ENCODE peak calls at places on chromosomes 11 and 22, in seven cellular contexts. Y is Peyer's patch; E is ovary; N is spleen; D is CD4-positive, alpha-beta memory T cell; B is mesenchymal stem cell; O is Karpas-422. F is an unnamed sample.
A peak's percentile ranks its signal among the peaks of the same experiment; 100 is the strongest.

GRCh38 chr22:17547995-17548755 is 15.1 kb upstream of the SLC25A18 start:
- DNase-seq in N (no peak), D (no peak), O (no peak), E (no peak), Y (no peak), B (no peak), F (no peak)

GRCh38 chr22:21917206-21917958 is 35.3 kb downstream of the PPM1F start:
- DNase-seq in N (no peak), E (peak; percentile 56), D (no peak), B (no peak), O (no peak), Y (no peak), F (no peak)

GRCh38 chr11:121416909-121417567 is 35.1 kb upstream of the SORL1 start:
- DNase-seq in E (peak; percentile 77), Y (peak; percentile 49), N (peak; percentile 90), O (no peak), B (peak; percentile 39), D (peak; percentile 72), F (peak; percentile 93)

GRCh38 chr22:40281717-40282116 is 64.6 kb upstream of the ADSL start:
- DNase-seq in B (no peak), E (no peak), O (no peak), Y (no peak), D (no peak), N (no peak), F (no peak)

GRCh38 chr11:72631806-72632731 is 42.2 kb downstream of the PDE2A start:
- DNase-seq in E (no peak), B (peak; percentile 49), N (peak; percentile 86), Y (no peak), D (no peak), O (no peak), F (no peak)

GRCh38 chr11:115901069-115901468 is 396.9 kb upstream of the CADM1 start:
- DNase-seq in D (no peak), O (no peak), B (no peak), N (no peak), E (no peak), Y (no peak), F (no peak)

GRCh38 chr11:70246196-70246595 is 24.3 kb upstream of the PPFIA1 start:
- DNase-seq in O (no peak), Y (no peak), N (no peak), E (no peak), B (peak; percentile 12), D (no peak), F (no peak)

GRCh38 chr11:68934666-68935065 is 31.0 kb downstream of the IGHMBP2 start:
- DNase-seq in O (no peak), D (no peak), E (no peak), N (peak; percentile 33), Y (no peak), B (no peak), F (no peak)

GRCh38 chr11:11036185-11037161 is 178.6 kb upstream of the ZBED5 start:
- DNase-seq in E (no peak), N (no peak), D (peak; percentile 50), O (peak; percentile 85), Y (no peak), B (peak; percentile 52), F (no peak)

GRCh38 chr11:14422052-14422813 is 63.2 kb upstream of the RRAS2 start:
- DNase-seq in N (peak; percentile 81), Y (peak; percentile 42), E (peak; percentile 87), O (no peak), B (peak; percentile 96), D (no peak), F (peak; percentile 78)

GRCh38 chr11:63680842-63681207 is 475 bp upstream of the RTN3 start:
- DNase-seq in E (peak; percentile 32), O (peak; percentile 63), B (no peak), N (no peak), Y (no peak), D (peak; percentile 47), F (no peak)

GRCh38 chr11:95242202-95242989 is 11.4 kb upstream of the SESN3 start:
- DNase-seq in Y (no peak), E (no peak), B (no peak), D (no peak), N (no peak), O (peak; percentile 72), F (no peak)

GRCh38 chr11:118790357-118791014 is 478 bp downstream of the DDX6 start:
- DNase-seq in Y (peak; percentile 75), E (peak; percentile 73), O (peak; percentile 66), D (peak; percentile 69), B (peak; percentile 76), N (peak; percentile 93), F (peak; percentile 45)

GRCh38 chr22:29830585-29830984 is 7.5 kb downstream of the ASCC2 start:
- DNase-seq in E (no peak), D (no peak), O (no peak), N (no peak), Y (no peak), B (no peak), F (no peak)

GRCh38 chr22:37079668-37080171 is 28.2 kb downstream of the KCTD17 start:
- DNase-seq in N (peak; percentile 83), D (peak; percentile 98), O (no peak), E (no peak), B (peak; percentile 61), Y (peak; percentile 67), F (no peak)

GRCh38 chr11:12275818-12276217 is 101.6 kb upstream of the PARVA start:
- DNase-seq in B (no peak), O (no peak), Y (no peak), D (no peak), N (no peak), E (no peak), F (no peak)

GRCh38 chr22:41831383-41831782 is 1.5 kb upstream of the SREBF2 start:
- DNase-seq in B (peak; percentile 37), N (no peak), Y (no peak), O (peak; percentile 54), D (no peak), E (no peak), F (no peak)

GRCh38 chr11:1055990-1056771 is 18.5 kb upstream of the MUC2 start:
- DNase-seq in B (no peak), D (no peak), E (peak; percentile 10), N (peak; percentile 67), Y (no peak), O (no peak), F (no peak)

GRCh38 chr11:29321293-29322132 is 695.3 kb downstream of the KCNA4 start:
- DNase-seq in E (no peak), N (no peak), Y (no peak), D (no peak), O (no peak), B (no peak), F (no peak)

GRCh38 chr22:31055322-31056159 is 25.6 kb upstream of the SMTN start:
- DNase-seq in B (peak; percentile 99), D (no peak), Y (peak; percentile 38), O (no peak), N (no peak), E (peak; percentile 90), F (peak; percentile 90)

GRCh38 chr11:66607126-66607834 is 9.2 kb upstream of the RBM14 start:
- DNase-seq in B (no peak), N (no peak), D (no peak), O (no peak), Y (no peak), E (peak; percentile 86), F (peak; percentile 40)

GRCh38 chr11:44763111-44763820 is 36.5 kb downstream of the TSPAN18 start:
- DNase-seq in O (no peak), D (no peak), N (no peak), B (peak; percentile 77), E (no peak), Y (no peak), F (no peak)
- H3K4me1 ChIP-seq in O (no peaks in the 10 kb centered on the region), D (no peaks in the 10 kb centered on the region), N (peaks cover 3% of the 10 kb centered on the region), B (peaks cover 22% of the 10 kb centered on the region), E (peaks cover 19% of the 10 kb centered on the region), Y (peaks cover 15% of the 10 kb centered on the region), F (peaks cover 39% of the 10 kb centered on the region)

GRCh38 chr11:114621072-114621471 is 25.5 kb upstream of the NXPE4 start:
- DNase-seq in D (no peak), N (no peak), B (no peak), E (no peak), O (no peak), Y (no peak), F (no peak)
- H3K9me3 ChIP-seq in D (no peaks in the 10 kb centered on the region), N (peaks cover 9% of the 10 kb centered on the region), B (peaks cover 13% of the 10 kb centered on the region), E (no peaks in the 10 kb centered on the region), O (no peaks in the 10 kb centered on the region), Y (no peaks in the 10 kb centered on the region), F (no peaks in the 10 kb centered on the region)

GRCh38 chr22:42909363-42910058 is 52.4 kb upstream of the ARFGAP3 start:
- DNase-seq in O (no peak), E (no peak), Y (no peak), D (no peak), B (no peak), N (no peak), F (no peak)

GRCh38 chr22:42908082-42908746 is 51.1 kb upstream of the ARFGAP3 start:
- DNase-seq in O (no peak), D (no peak), B (no peak), N (no peak), Y (no peak), E (no peak), F (no peak)

GRCh38 chr22:42905702-42906183 is 48.7 kb upstream of the ARFGAP3 start:
- DNase-seq in N (no peak), B (no peak), O (no peak), Y (no peak), D (no peak), E (peak; percentile 60), F (peak; percentile 60)

GRCh38 chr22:42906605-42907338 is 49.7 kb upstream of the ARFGAP3 start:
- DNase-seq in Y (no peak), O (no peak), D (no peak), E (peak; percentile 72), N (no peak), B (no peak), F (no peak)

DNA sequence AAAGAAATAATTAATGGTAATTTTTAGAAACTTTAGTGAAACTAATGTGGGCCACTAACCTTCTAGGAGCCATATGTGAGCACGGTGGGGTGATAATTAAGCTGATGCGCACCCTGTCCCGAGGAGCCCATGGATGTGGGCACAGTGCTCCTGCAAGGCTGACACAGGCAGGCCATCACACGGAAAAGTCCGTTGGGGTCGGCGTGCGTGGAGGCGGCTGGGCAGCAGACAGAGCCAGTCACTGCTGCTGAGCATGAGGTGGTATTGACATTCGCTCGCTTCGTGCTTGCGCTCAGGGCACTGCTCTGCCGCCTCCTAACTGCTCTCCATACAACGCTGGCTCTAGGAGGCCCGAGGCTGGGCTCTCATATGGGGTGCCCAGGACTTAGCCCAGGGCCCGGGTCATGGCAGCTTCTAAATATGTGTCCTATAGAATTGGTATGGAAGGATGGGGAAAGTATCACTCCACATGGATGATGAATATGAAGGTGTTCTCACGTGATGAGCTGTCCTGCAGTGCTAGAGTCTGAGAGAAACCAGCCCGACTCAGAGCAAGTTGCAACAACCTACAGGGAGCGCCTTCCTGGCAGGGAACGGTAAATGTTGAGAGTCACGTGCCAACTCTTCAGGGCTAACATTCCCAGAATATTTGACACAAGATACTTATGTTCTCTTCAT is 50.5 kb upstream of the ARFGAP3 start:
- DNase-seq in O (no peak), N (no peak), E (no peak), B (no peak), D (no peak), Y (no peak), F (no peak)
- H3K4me1 ChIP-seq in O (no peaks in the 10 kb centered on the region), N (peaks cover 5% of the 10 kb centered on the region), E (peaks cover 44% of the 10 kb centered on the region), B (peaks cover 24% of the 10 kb centered on the region), D (no peaks in the 10 kb centered on the region), Y (peaks cover 29% of the 10 kb centered on the region), F (peaks cover 34% of the 10 kb centered on the region)

DNA sequence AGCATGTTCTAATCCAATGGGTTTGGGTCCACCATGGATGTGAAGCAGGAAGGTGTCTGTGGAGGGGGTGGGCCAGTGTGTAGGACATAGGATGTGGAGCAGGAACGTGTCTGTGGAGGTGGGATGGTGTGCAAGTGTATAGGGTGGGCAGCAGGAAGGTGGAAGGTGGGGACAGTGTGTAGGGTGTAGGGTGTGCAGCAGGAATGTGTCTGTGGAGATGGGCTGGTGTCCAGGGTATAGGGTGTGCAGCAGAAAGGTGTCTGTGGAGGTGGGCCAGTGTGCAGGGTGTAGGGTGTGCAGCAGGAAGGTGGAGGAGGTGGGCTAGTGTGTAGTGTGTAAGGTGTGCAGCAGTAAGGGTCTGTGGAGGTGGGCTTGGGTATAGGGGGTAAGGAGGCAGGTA is 1068.0 kb downstream of the NTM start:
- DNase-seq in B (no peak), N (no peak), D (no peak), O (no peak), E (no peak), Y (no peak), F (no peak)
- H3K9me3 ChIP-seq in B (peaks cover 3% of the 10 kb centered on the region), N (no peaks in the 10 kb centered on the region), D (no peaks in the 10 kb centered on the region), O (no peaks in the 10 kb centered on the region), E (no peaks in the 10 kb centered on the region), Y (no peaks in the 10 kb centered on the region), F (no peaks in the 10 kb centered on the region)